ENCODE peak calls at places on chromosomes 13 and 19, in seven cellular contexts. Y is NCI-H1417 treated with DMSO at 0.1 percent for 48 hours; G is activated naive CD4-positive, alpha-beta T cell treated with anti-CD3 and anti-CD28 coated beads for 36 hours; N is COLO829; R is HL-60; T is stimulated activated CD8-positive, alpha-beta memory T cell treated with anti-CD3 and anti-CD28 coated beads, Interleukin-15, amount 100 ng/mL, for 4 hours; W is fibroblast of the conjunctiva. E is an unnamed sample.

GRCh38 chr19:35451278-35452096 is 3.4 kb downstream of the FFAR2 start:
- DNase-seq in T (no peak), N (no peak), W (no peak), R (no peak), G (peak; percentile 45), Y (no peak), E (no peak)

GRCh38 chr13:41315466-41316047 is 4.5 kb downstream of the NAA16 start:
- DNase-seq in R (no peak), T (no peak), N (no peak), G (no peak), Y (no peak), W (no peak), E (no peak)

GRCh38 chr19:42291437-42291815 is 10.5 kb upstream of the PRR19 start:
- DNase-seq in Y (no peak), G (no peak), T (no peak), R (no peak), N (no peak), W (no peak), E (no peak)

GRCh38 chr19:43639507-43640423 is at the start of gene CADM4:
- DNase-seq in R (no peak), G (peak; percentile 49), N (no peak), Y (no peak), T (peak; percentile 10), W (no peak), E (no peak)

GRCh38 chr13:54445453-54445852 is 1416.8 kb downstream of the OLFM4 start:
- DNase-seq in G (no peak), N (no peak), R (no peak), Y (no peak), T (no peak), W (no peak), E (no peak)

GRCh38 chr13:48266967-48267639 is 34.1 kb downstream of the ITM2B start:
- DNase-seq in W (no peak), T (no peak), R (no peak), Y (no peak), G (no peak), N (no peak), E (no peak)

GRCh38 chr19:30170495-30171137 is 201.6 kb upstream of the ZNF536 start:
- DNase-seq in T (no peak), Y (no peak), N (no peak), R (no peak), W (no peak), G (no peak), E (no peak)

GRCh38 chr13:98989469-98990235 is 11.8 kb upstream of the DOCK9 start:
- DNase-seq in N (no peak), T (no peak), W (no peak), G (no peak), Y (no peak), R (no peak), E (no peak)

GRCh38 chr13:84126671-84127171 is 244.4 kb upstream of the SLITRK1 start:
- DNase-seq in T (no peak), W (no peak), G (peak; percentile 4), N (no peak), R (no peak), Y (no peak), E (no peak)

GRCh38 chr13:31538067-31539042 is 201.0 kb upstream of the RXFP2 start:
- DNase-seq in Y (no peak), R (no peak), G (no peak), W (peak; percentile 30), T (no peak), N (peak; percentile 44), E (no peak)

GRCh38 chr13:110536006-110536693 is 25.4 kb downstream of the RAB20 start:
- DNase-seq in Y (no peak), T (no peak), G (peak; percentile 16), R (peak; percentile 74), N (no peak), W (no peak), E (no peak)

GRCh38 chr13:50152224-50152623 is 137.0 kb downstream of the KCNRG start:
- DNase-seq in T (no peak), N (no peak), Y (no peak), W (no peak), R (no peak), G (no peak), E (no peak)